ENCODE peak calls at places on chromosomes 5 and 9, in eight cellular contexts. One of them, this sample, is unnamed.

GRCh38 chr9:114837923-114838322 is 32.1 kb upstream of the TNFSF15 start:
- DNase-seq in testis: no peak
- DNase-seq in substantia nigra: no peak
- DNase-seq in GM12891: no peak
- DNase-seq in NT2/D1: no peak
- DNase-seq in activated naive CD4-positive, alpha-beta T cell treated with anti-CD3 and anti-CD28 coated beads, Interleukin-2, amount 10 ng/mL, durations not matched to agents 7 days and 5 days: no peak
- DNase-seq in amniotic stem cell: no peak
- DNase-seq in mammary epithelial cell: peak; percentile 13
- DNase-seq in this sample: no peak

GRCh38 chr9:13083973-13084528 is 195.4 kb downstream of the MPDZ start:
- DNase-seq in mammary epithelial cell: peak; percentile 78
- DNase-seq in GM12891: no peak
- DNase-seq in amniotic stem cell: peak; percentile 26
- DNase-seq in NT2/D1: no peak
- DNase-seq in activated naive CD4-positive, alpha-beta T cell treated with anti-CD3 and anti-CD28 coated beads, Interleukin-2, amount 10 ng/mL, durations not matched to agents 7 days and 5 days: no peak
- DNase-seq in substantia nigra: no peak
- DNase-seq in testis: no peak
- DNase-seq in this sample: no peak

GRCh38 chr5:55232985-55233928 is at the start of gene CCNO:
- DNase-seq in NT2/D1: no peak
- DNase-seq in substantia nigra: peak; percentile 4
- DNase-seq in testis: peak; percentile 80
- DNase-seq in amniotic stem cell: no peak
- DNase-seq in activated naive CD4-positive, alpha-beta T cell treated with anti-CD3 and anti-CD28 coated beads, Interleukin-2, amount 10 ng/mL, durations not matched to agents 7 days and 5 days: peak; percentile 74
- DNase-seq in mammary epithelial cell: peak; percentile 90
- DNase-seq in GM12891: peak; percentile 64
- DNase-seq in this sample: peak; percentile 83

GRCh38 chr9:93810028-93810971 is 144.9 kb downstream of the BARX1 start:
- DNase-seq in GM12891: no peak
- DNase-seq in mammary epithelial cell: no peak
- DNase-seq in NT2/D1: no peak
- DNase-seq in substantia nigra: no peak
- DNase-seq in testis: no peak
- DNase-seq in amniotic stem cell: no peak
- DNase-seq in activated naive CD4-positive, alpha-beta T cell treated with anti-CD3 and anti-CD28 coated beads, Interleukin-2, amount 10 ng/mL, durations not matched to agents 7 days and 5 days: no peak
- DNase-seq in this sample: peak; percentile 61

GRCh38 chr9:84512493-84512892 is 157.0 kb upstream of the NTRK2 start:
- DNase-seq in substantia nigra: no peak
- DNase-seq in testis: no peak
- DNase-seq in GM12891: no peak
- DNase-seq in amniotic stem cell: no peak
- DNase-seq in mammary epithelial cell: peak; percentile 73
- DNase-seq in NT2/D1: no peak
- DNase-seq in activated naive CD4-positive, alpha-beta T cell treated with anti-CD3 and anti-CD28 coated beads, Interleukin-2, amount 10 ng/mL, durations not matched to agents 7 days and 5 days: no peak
- DNase-seq in this sample: no peak

GRCh38 chr5:67206381-67207328 is 10.1 kb upstream of the CD180 start:
- DNase-seq in activated naive CD4-positive, alpha-beta T cell treated with anti-CD3 and anti-CD28 coated beads, Interleukin-2, amount 10 ng/mL, durations not matched to agents 7 days and 5 days: peak; percentile 94
- DNase-seq in amniotic stem cell: no peak
- DNase-seq in mammary epithelial cell: peak; percentile 99
- DNase-seq in NT2/D1: no peak
- DNase-seq in substantia nigra: no peak
- DNase-seq in GM12891: peak; percentile 49
- DNase-seq in testis: no peak
- DNase-seq in this sample: peak; percentile 94

GRCh38 chr9:91741529-91741928 is 208.5 kb downstream of the ROR2 start:
- DNase-seq in substantia nigra: no peak
- DNase-seq in GM12891: no peak
- DNase-seq in mammary epithelial cell: peak; percentile 71
- DNase-seq in testis: no peak
- DNase-seq in amniotic stem cell: no peak
- DNase-seq in activated naive CD4-positive, alpha-beta T cell treated with anti-CD3 and anti-CD28 coated beads, Interleukin-2, amount 10 ng/mL, durations not matched to agents 7 days and 5 days: no peak
- DNase-seq in NT2/D1: no peak
- DNase-seq in this sample: no peak

GRCh38 chr5:102722930-102723329 is 32.2 kb upstream of the PAM start:
- DNase-seq in mammary epithelial cell: peak; percentile 23
- DNase-seq in testis: no peak
- DNase-seq in activated naive CD4-positive, alpha-beta T cell treated with anti-CD3 and anti-CD28 coated beads, Interleukin-2, amount 10 ng/mL, durations not matched to agents 7 days and 5 days: no peak
- DNase-seq in substantia nigra: no peak
- DNase-seq in amniotic stem cell: no peak
- DNase-seq in GM12891: no peak
- DNase-seq in NT2/D1: no peak
- DNase-seq in this sample: no peak

GRCh38 chr9:3525088-3525835 is 539 bp downstream of the RFX3 start:
- DNase-seq in substantia nigra: no peak
- DNase-seq in NT2/D1: no peak
- DNase-seq in activated naive CD4-positive, alpha-beta T cell treated with anti-CD3 and anti-CD28 coated beads, Interleukin-2, amount 10 ng/mL, durations not matched to agents 7 days and 5 days: peak; percentile 23
- DNase-seq in testis: no peak
- DNase-seq in amniotic stem cell: no peak
- DNase-seq in mammary epithelial cell: peak; percentile 6
- DNase-seq in GM12891: no peak
- DNase-seq in this sample: no peak

GRCh38 chr5:150789431-150789830 is 10.9 kb downstream of the SMIM3 start:
- DNase-seq in substantia nigra: no peak
- DNase-seq in GM12891: no peak
- DNase-seq in amniotic stem cell: no peak
- DNase-seq in testis: no peak
- DNase-seq in activated naive CD4-positive, alpha-beta T cell treated with anti-CD3 and anti-CD28 coated beads, Interleukin-2, amount 10 ng/mL, durations not matched to agents 7 days and 5 days: no peak
- DNase-seq in NT2/D1: no peak
- DNase-seq in mammary epithelial cell: no peak
- DNase-seq in this sample: no peak

GRCh38 chr5:179791881-179792611 is 1.7 kb upstream of the LTC4S start:
- DNase-seq in amniotic stem cell: no peak
- DNase-seq in mammary epithelial cell: no peak
- DNase-seq in NT2/D1: no peak
- DNase-seq in substantia nigra: no peak
- DNase-seq in GM12891: no peak
- DNase-seq in activated naive CD4-positive, alpha-beta T cell treated with anti-CD3 and anti-CD28 coated beads, Interleukin-2, amount 10 ng/mL, durations not matched to agents 7 days and 5 days: no peak
- DNase-seq in testis: no peak
- DNase-seq in this sample: no peak

GRCh38 chr9:137150485-137151060 is 11.6 kb downstream of the GRIN1 start:
- DNase-seq in activated naive CD4-positive, alpha-beta T cell treated with anti-CD3 and anti-CD28 coated beads, Interleukin-2, amount 10 ng/mL, durations not matched to agents 7 days and 5 days: peak; percentile 48
- DNase-seq in NT2/D1: peak; percentile 76
- DNase-seq in mammary epithelial cell: peak; percentile 42
- DNase-seq in testis: peak; percentile 77
- DNase-seq in substantia nigra: no peak
- DNase-seq in amniotic stem cell: no peak
- DNase-seq in GM12891: peak; percentile 71
- DNase-seq in this sample: no peak

GRCh38 chr9:79694208-79694607 is 122.4 kb downstream of the TLE4 start:
- DNase-seq in activated naive CD4-positive, alpha-beta T cell treated with anti-CD3 and anti-CD28 coated beads, Interleukin-2, amount 10 ng/mL, durations not matched to agents 7 days and 5 days: no peak
- DNase-seq in GM12891: no peak
- DNase-seq in amniotic stem cell: no peak
- DNase-seq in mammary epithelial cell: no peak
- DNase-seq in substantia nigra: no peak
- DNase-seq in testis: no peak
- DNase-seq in NT2/D1: no peak
- DNase-seq in this sample: no peak

GRCh38 chr5:165460911-165461310 is 1955.5 kb downstream of the MAT2B start:
- DNase-seq in GM12891: no peak
- DNase-seq in testis: no peak
- DNase-seq in activated naive CD4-positive, alpha-beta T cell treated with anti-CD3 and anti-CD28 coated beads, Interleukin-2, amount 10 ng/mL, durations not matched to agents 7 days and 5 days: no peak
- DNase-seq in NT2/D1: no peak
- DNase-seq in amniotic stem cell: no peak
- DNase-seq in mammary epithelial cell: no peak
- DNase-seq in substantia nigra: no peak
- DNase-seq in this sample: no peak

GRCh38 chr9:138117101-138117750 is 239.6 kb downstream of the CACNA1B start:
- DNase-seq in testis: no peak
- DNase-seq in activated naive CD4-positive, alpha-beta T cell treated with anti-CD3 and anti-CD28 coated beads, Interleukin-2, amount 10 ng/mL, durations not matched to agents 7 days and 5 days: peak; percentile 1
- DNase-seq in mammary epithelial cell: no peak
- DNase-seq in substantia nigra: no peak
- DNase-seq in NT2/D1: no peak
- DNase-seq in GM12891: no peak
- DNase-seq in amniotic stem cell: no peak
- DNase-seq in this sample: peak; percentile 34

GRCh38 chr9:110731437-110732028 is 62.9 kb downstream of the MUSK start:
- DNase-seq in NT2/D1: no peak
- DNase-seq in testis: no peak
- DNase-seq in substantia nigra: no peak
- DNase-seq in GM12891: no peak
- DNase-seq in mammary epithelial cell: no peak
- DNase-seq in amniotic stem cell: no peak
- DNase-seq in activated naive CD4-positive, alpha-beta T cell treated with anti-CD3 and anti-CD28 coated beads, Interleukin-2, amount 10 ng/mL, durations not matched to agents 7 days and 5 days: no peak
- DNase-seq in this sample: no peak

GRCh38 chr9:17081814-17082213 is 53.0 kb upstream of the CNTLN start:
- DNase-seq in NT2/D1: no peak
- DNase-seq in GM12891: no peak
- DNase-seq in mammary epithelial cell: no peak
- DNase-seq in testis: no peak
- DNase-seq in activated naive CD4-positive, alpha-beta T cell treated with anti-CD3 and anti-CD28 coated beads, Interleukin-2, amount 10 ng/mL, durations not matched to agents 7 days and 5 days: no peak
- DNase-seq in amniotic stem cell: no peak
- DNase-seq in substantia nigra: no peak
- DNase-seq in this sample: no peak

GRCh38 chr5:145847499-145848497 is 12.7 kb upstream of the PRELID2 start:
- DNase-seq in amniotic stem cell: peak; percentile 27
- DNase-seq in testis: no peak
- DNase-seq in activated naive CD4-positive, alpha-beta T cell treated with anti-CD3 and anti-CD28 coated beads, Interleukin-2, amount 10 ng/mL, durations not matched to agents 7 days and 5 days: no peak
- DNase-seq in NT2/D1: no peak
- DNase-seq in mammary epithelial cell: peak; percentile 83
- DNase-seq in GM12891: no peak
- DNase-seq in substantia nigra: no peak
- DNase-seq in this sample: no peak

GRCh38 chr5:41929035-41929434 is 4.0 kb downstream of the FBXO4 start:
- DNase-seq in GM12891: no peak
- DNase-seq in activated naive CD4-positive, alpha-beta T cell treated with anti-CD3 and anti-CD28 coated beads, Interleukin-2, amount 10 ng/mL, durations not matched to agents 7 days and 5 days: no peak
- DNase-seq in substantia nigra: no peak
- DNase-seq in mammary epithelial cell: no peak
- DNase-seq in NT2/D1: no peak
- DNase-seq in testis: no peak
- DNase-seq in amniotic stem cell: no peak
- DNase-seq in this sample: no peak

GRCh38 chr9:72361227-72361626 is 3.8 kb downstream of the ZFAND5 start:
- DNase-seq in NT2/D1: no peak
- DNase-seq in mammary epithelial cell: no peak
- DNase-seq in activated naive CD4-positive, alpha-beta T cell treated with anti-CD3 and anti-CD28 coated beads, Interleukin-2, amount 10 ng/mL, durations not matched to agents 7 days and 5 days: no peak
- DNase-seq in substantia nigra: no peak
- DNase-seq in amniotic stem cell: no peak
- DNase-seq in testis: no peak
- DNase-seq in GM12891: no peak
- DNase-seq in this sample: no peak

GRCh38 chr5:177310757-177311173 is 933 bp downstream of the MXD3 start:
- DNase-seq in GM12891: no peak
- DNase-seq in mammary epithelial cell: peak; percentile 20
- DNase-seq in substantia nigra: no peak
- DNase-seq in NT2/D1: no peak
- DNase-seq in activated naive CD4-positive, alpha-beta T cell treated with anti-CD3 and anti-CD28 coated beads, Interleukin-2, amount 10 ng/mL, durations not matched to agents 7 days and 5 days: peak; percentile 71
- DNase-seq in amniotic stem cell: no peak
- DNase-seq in testis: no peak
- DNase-seq in this sample: peak; percentile 70

This sample was measured in activated effector memory CD4-positive, alpha-beta T cell treated with anti-CD3 and anti-CD28 coated beads, Interleukin-2, amount 50 U/mL, for 16 hours.